ENCODE peak calls at places on chromosomes 12 and 14, in four cellular contexts. One of them, this sample, is unnamed.

GRCh38 chr14:57865450-57866198 is at the start of gene SLC35F4:
- DNase-seq in K562: peak
- DNase-seq in HepG2: no peak
- DNase-seq in H1: peak
- DNase-seq in this sample: no peak

GRCh38 chr12:57456737-57457490 is 1.8 kb downstream of the INHBE start:
- DNase-seq in K562: no peak
- DNase-seq in HepG2: no peak
- DNase-seq in H1: no peak
- DNase-seq in this sample: no peak

GRCh38 chr14:71361874-71362273 is 454.6 kb downstream of the PCNX1 start:
- DNase-seq in K562: no peak
- DNase-seq in HepG2: no peak
- DNase-seq in H1: no peak
- DNase-seq in this sample: no peak

GRCh38 chr14:42556551-42556950 is 949.9 kb downstream of the LRFN5 start:
- DNase-seq in HepG2: no peak
- DNase-seq in H1: no peak
- DNase-seq in K562: no peak
- DNase-seq in this sample: no peak

GRCh38 chr12:124772467-124773170 is 91.0 kb downstream of the SCARB1 start:
- DNase-seq in H1: no peak
- DNase-seq in K562: no peak
- DNase-seq in HepG2: no peak
- DNase-seq in this sample: no peak

GRCh38 chr14:44846232-44846824 is 115.4 kb downstream of the KLHL28 start:
- DNase-seq in HepG2: peak
- DNase-seq in H1: no peak
- DNase-seq in K562: peak
- DNase-seq in this sample: peak

GRCh38 chr12:49811136-49811535 is 17.1 kb downstream of the NCKAP5L start:
- DNase-seq in HepG2: no peak
- DNase-seq in H1: no peak
- DNase-seq in K562: no peak
- DNase-seq in this sample: no peak

GRCh38 chr14:51458563-51458955 is 193.2 kb upstream of the FRMD6 start:
- DNase-seq in HepG2: no peak
- DNase-seq in K562: no peak
- DNase-seq in H1: no peak
- DNase-seq in this sample: no peak

GRCh38 chr14:92040431-92041040 is 677 bp upstream of the TRIP11 start:
- DNase-seq in K562: peak
- DNase-seq in H1: no peak
- DNase-seq in HepG2: peak
- DNase-seq in this sample: peak

GRCh38 chr14:64200170-64200569 is 94.0 kb downstream of the ESR2 start:
- DNase-seq in H1: no peak
- DNase-seq in HepG2: no peak
- DNase-seq in K562: no peak
- DNase-seq in this sample: no peak

GRCh38 chr14:52885230-52885629 is 65.6 kb downstream of the FERMT2 start:
- DNase-seq in H1: no peak
- DNase-seq in K562: no peak
- DNase-seq in HepG2: no peak
- DNase-seq in this sample: no peak

GRCh38 chr14:55107766-55108554 is 21.1 kb upstream of the LGALS3 start:
- DNase-seq in K562: peak
- DNase-seq in H1: no peak
- DNase-seq in HepG2: peak
- DNase-seq in this sample: peak

GRCh38 chr14:100673085-100673806 is 53.4 kb upstream of the DLK1 start:
- DNase-seq in HepG2: peak
- DNase-seq in H1: peak
- DNase-seq in K562: peak
- DNase-seq in this sample: no peak

GRCh38 chr14:22104971-22105641 is 431.5 kb upstream of the OR4E1 start:
- DNase-seq in K562: no peak
- DNase-seq in H1: no peak
- DNase-seq in HepG2: no peak
- DNase-seq in this sample: no peak

GRCh38 chr14:65226824-65227604 is 124.7 kb upstream of the MAX start:
- DNase-seq in HepG2: peak
- DNase-seq in K562: no peak
- DNase-seq in H1: no peak
- DNase-seq in this sample: peak

DNA sequence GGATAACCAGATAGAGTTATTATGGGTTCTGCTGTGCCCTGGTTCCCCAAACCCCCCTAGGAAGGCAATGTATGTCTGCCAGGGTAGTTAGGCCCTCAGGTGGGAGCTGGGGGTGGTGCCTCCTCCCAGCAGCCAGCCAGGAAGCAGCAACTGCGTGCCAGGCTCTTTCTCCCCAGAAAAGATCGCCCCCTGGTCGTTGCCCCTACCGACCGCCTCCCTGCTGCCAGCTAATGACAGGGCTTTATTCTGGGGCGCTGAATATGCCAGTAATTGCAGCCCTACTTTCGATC is 36.3 kb downstream of the IQSEC3 start:
- DNase-seq in H1: no peak
- DNase-seq in K562: no peak
- DNase-seq in HepG2: no peak
- DNase-seq in this sample: no peak
- TF ChIP-seq PHF8 in H1: no peak
- TF ChIP-seq PHF8 in K562: peak
- TF ChIP-seq PHF8 in HepG2: no peak
- TF ChIP-seq PHF8 in this sample: no peak

GRCh38 chr12:33115716-33116115 is 219.1 kb upstream of the PKP2 start:
- DNase-seq in K562: no peak
- DNase-seq in HepG2: no peak
- DNase-seq in H1: no peak
- DNase-seq in this sample: no peak
- H3K4me3 ChIP-seq in K562: no peak
- H3K4me3 ChIP-seq in HepG2: no peak
- H3K4me3 ChIP-seq in H1: no peak
- H3K4me3 ChIP-seq in this sample: no peak

GRCh38 chr12:64450711-64451486 is 1.0 kb upstream of the TBK1 start:
- DNase-seq in H1: no peak
- DNase-seq in K562: peak
- DNase-seq in HepG2: peak
- DNase-seq in this sample: no peak
- TF ChIP-seq PHF8 in H1: no peak
- TF ChIP-seq PHF8 in K562: no peak
- TF ChIP-seq PHF8 in HepG2: no peak
- TF ChIP-seq PHF8 in this sample: no peak

GRCh38 chr12:43288666-43289065 is 263.3 kb downstream of the ADAMTS20 start:
- DNase-seq in K562: peak
- DNase-seq in HepG2: no peak
- DNase-seq in H1: no peak
- DNase-seq in this sample: no peak
- H3K4me3 ChIP-seq in K562: no peak
- H3K4me3 ChIP-seq in HepG2: no peak
- H3K4me3 ChIP-seq in H1: no peak
- H3K4me3 ChIP-seq in this sample: no peak

GRCh38 chr12:48220701-48221100 is 17.6 kb upstream of the OR10AD1 start:
- DNase-seq in HepG2: no peak
- DNase-seq in H1: no peak
- DNase-seq in K562: no peak
- DNase-seq in this sample: no peak

GRCh38 chr12:48221645-48222044 is 18.6 kb upstream of the OR10AD1 start:
- DNase-seq in K562: no peak
- DNase-seq in HepG2: no peak
- DNase-seq in H1: no peak
- DNase-seq in this sample: no peak

GRCh38 chr12:48216785-48217184 is 13.7 kb upstream of the OR10AD1 start:
- DNase-seq in K562: no peak
- DNase-seq in HepG2: no peak
- DNase-seq in H1: no peak
- DNase-seq in this sample: no peak

DNA sequence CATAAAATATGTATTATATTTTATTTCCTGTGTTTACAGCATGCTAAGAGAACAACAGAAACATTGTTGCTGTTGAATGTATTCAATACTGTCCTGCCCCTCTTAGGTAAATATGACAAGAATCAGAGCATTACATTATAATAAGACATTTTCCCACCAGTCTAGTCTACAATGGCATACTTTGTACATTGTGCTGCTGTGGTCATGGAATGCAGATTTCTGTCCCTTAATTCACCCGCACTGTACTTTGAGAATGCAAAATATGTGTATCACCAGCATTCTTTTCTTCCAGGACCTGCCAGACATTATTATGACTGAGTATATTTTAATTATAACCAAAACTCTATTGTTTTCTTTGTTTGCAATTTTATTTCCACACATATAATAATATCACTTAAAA is 16.5 kb upstream of the OR10AD1 start:
- DNase-seq in K562: no peak
- DNase-seq in HepG2: no peak
- DNase-seq in H1: no peak
- DNase-seq in this sample: no peak
- TF ChIP-seq PHF8 in K562: no peak
- TF ChIP-seq PHF8 in HepG2: no peak
- TF ChIP-seq PHF8 in H1: no peak
- TF ChIP-seq PHF8 in this sample: no peak

DNA sequence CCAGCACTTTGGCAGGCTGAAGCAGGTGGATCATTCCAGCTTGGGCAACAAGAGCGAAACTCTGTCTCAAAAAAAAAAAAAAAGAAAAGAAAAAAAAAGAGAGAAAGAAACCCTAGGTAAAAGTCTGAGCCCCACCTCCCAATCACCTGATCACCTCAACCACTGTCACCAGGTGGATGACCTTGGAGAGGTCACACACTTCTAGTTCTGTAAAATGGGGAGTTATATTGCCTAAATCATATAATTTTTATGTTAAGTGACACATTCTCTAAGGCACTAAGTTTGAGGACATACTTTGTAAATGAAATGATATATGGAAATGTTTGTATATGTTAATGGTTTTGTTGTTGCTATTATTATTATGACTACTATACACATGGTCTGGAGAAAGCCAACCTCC is 1.5 kb upstream of the ERBB3 start:
- DNase-seq in HepG2: no peak
- DNase-seq in K562: no peak
- DNase-seq in H1: no peak
- DNase-seq in this sample: no peak
- H3K4me3 ChIP-seq in HepG2: peak
- H3K4me3 ChIP-seq in K562: no peak
- H3K4me3 ChIP-seq in H1: no peak
- H3K4me3 ChIP-seq in this sample: no peak

GRCh38 chr12:23025372-23026021 is 400.5 kb downstream of the ETNK1 start:
- DNase-seq in HepG2: no peak
- DNase-seq in H1: no peak
- DNase-seq in K562: no peak
- DNase-seq in this sample: no peak

GRCh38 chr12:23029185-23029584 is 404.2 kb downstream of the ETNK1 start:
- DNase-seq in K562: no peak
- DNase-seq in H1: no peak
- DNase-seq in HepG2: no peak
- DNase-seq in this sample: no peak

DNA sequence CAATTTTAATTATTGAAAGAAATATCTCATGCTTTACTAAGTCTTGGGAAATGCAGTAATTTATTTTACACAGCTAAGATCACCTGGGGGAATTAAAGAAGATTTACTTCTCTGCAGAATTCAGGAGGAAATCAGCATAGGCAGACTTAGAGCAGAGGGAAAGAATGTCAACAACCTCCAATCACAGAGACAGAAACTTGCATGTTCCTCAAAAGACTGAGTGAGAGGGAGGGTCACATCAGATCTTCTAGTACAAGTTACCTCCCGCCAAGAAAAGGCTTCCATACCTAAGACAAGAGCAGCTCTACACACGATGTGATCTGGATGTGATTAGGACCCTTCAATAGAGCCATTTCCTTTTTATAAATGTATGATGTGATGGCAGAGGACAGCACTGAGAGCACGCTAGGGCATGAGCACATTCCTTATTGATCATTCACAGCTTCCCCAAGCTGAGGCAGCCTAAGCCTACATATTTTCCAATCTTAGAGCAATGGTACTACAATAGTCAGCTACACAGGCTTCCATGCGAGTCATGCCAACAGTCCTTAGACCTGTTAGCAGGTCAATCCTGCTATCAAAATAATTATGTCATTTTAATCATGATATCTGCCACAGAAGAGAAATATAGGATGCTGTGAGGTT is 403.3 kb downstream of the ETNK1 start:
- DNase-seq in H1: no peak
- DNase-seq in K562: no peak
- DNase-seq in HepG2: no peak
- DNase-seq in this sample: no peak
- TF ChIP-seq PHF8 in H1: no peak
- TF ChIP-seq PHF8 in K562: no peak
- TF ChIP-seq PHF8 in HepG2: no peak
- TF ChIP-seq PHF8 in this sample: no peak

This sample was measured in A549.